ENCODE peak calls at places on chromosomes 13 and 19, in ten cellular contexts. N is heart left ventricle; F is mesothelial cell of epicardium; R is AG04450; U is NCI-H510A treated with DMSO at 0.1 percent for 48 hours; W is GM19239; X is stimulated activated CD4-positive, alpha-beta T cell treated with anti-CD3 and anti-CD28 coated beads, Interleukin-2, amount 100 ng/mL, for 4 hours; I is IMR-90; B is RWPE1; P is WERI-Rb-1. M is an unnamed sample.

GRCh38 chr13:33328691-33329090 is 43.1 kb upstream of the STARD13 start:
- DNase-seq in N (no peak), F (no peak), R (no peak), U (no peak), W (no peak), X (no peak), I (no peak), B (no peak), P (no peak), M (no peak)

GRCh38 chr19:14023404-14024235 is 4.3 kb upstream of the RLN3 start:
- DNase-seq in N (peak), F (no peak), R (no peak), U (peak), W (no peak), X (no peak), I (peak), B (peak), P (peak), M (peak)

GRCh38 chr19:11286312-11286974 is 9.5 kb upstream of the TSPAN16 start:
- DNase-seq in N (peak), F (no peak), R (peak), U (no peak), W (no peak), X (no peak), I (peak), B (no peak), P (no peak), M (no peak)

GRCh38 chr13:30696278-30697176 is 38.8 kb upstream of the ALOX5AP start:
- DNase-seq in N (peak), F (no peak), R (no peak), U (no peak), W (no peak), X (no peak), I (peak), B (no peak), P (no peak), M (no peak)

GRCh38 chr13:99796175-99796819 is 175.3 kb downstream of the ZIC5 start:
- DNase-seq in N (no peak), F (peak), R (peak), U (no peak), W (no peak), X (no peak), I (peak), B (peak), P (no peak), M (peak)

GRCh38 chr19:507286-508203 is at the start of gene TPGS1:
- DNase-seq in N (peak), F (peak), R (peak), U (peak), W (peak), X (peak), I (peak), B (peak), P (peak), M (peak)

GRCh38 chr13:27171244-27171829 is at the start of gene USP12:
- DNase-seq in N (peak), F (peak), R (no peak), U (no peak), W (no peak), X (peak), I (peak), B (no peak), P (peak), M (peak)

GRCh38 chr13:107291875-107292274 is 723.9 kb upstream of the ARGLU1 start:
- DNase-seq in N (no peak), F (no peak), R (no peak), U (no peak), W (no peak), X (no peak), I (no peak), B (no peak), P (no peak), M (no peak)

GRCh38 chr13:42990147-42990990 is 1.7 kb downstream of the EPSTI1 start:
- DNase-seq in N (no peak), F (no peak), R (no peak), U (no peak), W (no peak), X (no peak), I (peak), B (no peak), P (no peak), M (peak)

GRCh38 chr13:111644750-111645149 is 324.3 kb downstream of the TEX29 start:
- DNase-seq in N (no peak), F (no peak), R (no peak), U (no peak), W (no peak), X (no peak), I (no peak), B (no peak), P (no peak), M (no peak)

GRCh38 chr19:58328999-58329398 is 2.2 kb downstream of the ZSCAN22 start:
- DNase-seq in N (no peak), F (no peak), R (no peak), U (peak), W (no peak), X (no peak), I (no peak), B (no peak), P (peak), M (peak)

GRCh38 chr13:30088312-30088855 is 219.0 kb downstream of the KATNAL1 start:
- DNase-seq in N (no peak), F (no peak), R (no peak), U (no peak), W (no peak), X (no peak), I (peak), B (no peak), P (peak), M (peak)

GRCh38 chr19:11390359-11390758 is 6.2 kb upstream of the EPOR start:
- DNase-seq in N (no peak), F (no peak), R (no peak), U (no peak), W (no peak), X (no peak), I (no peak), B (no peak), P (no peak), M (no peak)

GRCh38 chr19:22919946-22920345 is 83.0 kb downstream of the ZNF728 start:
- DNase-seq in N (no peak), F (no peak), R (no peak), U (no peak), W (no peak), X (no peak), I (no peak), B (no peak), P (no peak), M (no peak)

GRCh38 chr19:54273811-54274210 is 7.1 kb downstream of the LILRB2 start:
- DNase-seq in N (no peak), F (no peak), R (no peak), U (no peak), W (no peak), X (no peak), I (no peak), B (no peak), P (no peak), M (no peak)

GRCh38 chr19:34732548-34733255 is 1.3 kb upstream of the ZNF181 start:
- DNase-seq in N (no peak), F (no peak), R (no peak), U (no peak), W (no peak), X (no peak), I (no peak), B (no peak), P (no peak), M (peak)

GRCh38 chr13:79482271-79482970 is 1.5 kb downstream of the NDFIP2 start:
- DNase-seq in N (no peak), F (no peak), R (no peak), U (no peak), W (no peak), X (no peak), I (peak), B (no peak), P (no peak), M (no peak)

GRCh38 chr19:6020166-6020967 is 42.4 kb upstream of the RANBP3 start:
- DNase-seq in N (no peak), F (no peak), R (no peak), U (peak), W (no peak), X (no peak), I (no peak), B (no peak), P (no peak), M (no peak)

GRCh38 chr13:94209110-94209509 is 270.4 kb downstream of the DCT start:
- DNase-seq in N (no peak), F (no peak), R (no peak), U (no peak), W (no peak), X (no peak), I (no peak), B (no peak), P (no peak), M (no peak)

GRCh38 chr13:27619711-27620376 is 485 bp downstream of the LNX2 start:
- DNase-seq in N (peak), F (no peak), R (no peak), U (no peak), W (peak), X (no peak), I (peak), B (no peak), P (peak), M (peak)

GRCh38 chr13:57969961-57970360 is 338.4 kb downstream of the PCDH17 start:
- DNase-seq in N (no peak), F (no peak), R (no peak), U (no peak), W (no peak), X (no peak), I (no peak), B (no peak), P (no peak), M (no peak)

GRCh38 chr19:17327654-17328516 is 6.8 kb downstream of the ANO8 start:
- DNase-seq in N (no peak), F (peak), R (no peak), U (no peak), W (peak), X (no peak), I (no peak), B (peak), P (no peak), M (peak)

GRCh38 chr13:109745702-109746101 is 40.7 kb downstream of the IRS2 start:
- DNase-seq in N (no peak), F (no peak), R (no peak), U (no peak), W (no peak), X (no peak), I (no peak), B (no peak), P (no peak), M (no peak)

GRCh38 chr13:104014803-104015645 is 948.8 kb upstream of the SLC10A2 start:
- DNase-seq in N (no peak), F (no peak), R (no peak), U (no peak), W (no peak), X (no peak), I (peak), B (no peak), P (no peak), M (no peak)

GRCh38 chr19:36482876-36483275 is 6.5 kb downstream of the ZNF566 start:
- DNase-seq in N (no peak), F (no peak), R (no peak), U (no peak), W (no peak), X (no peak), I (no peak), B (no peak), P (no peak), M (no peak)

GRCh38 chr19:40609561-40610395 is 8.6 kb downstream of the LTBP4 start:
- DNase-seq in N (peak), F (no peak), R (no peak), U (no peak), W (peak), X (peak), I (no peak), B (peak), P (no peak), M (peak)

GRCh38 chr13:20451397-20451796 is 74.3 kb downstream of the CRYL1 start:
- DNase-seq in N (no peak), F (no peak), R (no peak), U (no peak), W (no peak), X (no peak), I (no peak), B (no peak), P (no peak), M (no peak)